ENCODE peak calls at places on chromosomes 5 and 9, in ten cellular contexts. Z is tibial nerve, S is ovary, R is A549, C is suprapubic skin, I is stomach, Q is HepG2, T is GM12878, D is SK-N-SH, P is transverse colon. M is an unnamed sample.

GRCh38 chr9:110133059-110133458 is 74.9 kb downstream of the C9orf152 start:
- DNase-seq in I (no peak), C (no peak), D (no peak), Q (no peak), P (no peak), S (no peak), R (no peak), T (no peak), Z (no peak), M (no peak)

GRCh38 chr5:68494771-68495170 is 279.2 kb downstream of the PIK3R1 start:
- DNase-seq in T (no peak), P (no peak), C (no peak), I (no peak), Z (no peak), S (no peak), D (no peak), R (no peak), Q (no peak), M (no peak)

GRCh38 chr5:88203977-88204735 is 64.5 kb downstream of the TMEM161B start:
- DNase-seq in Q (no peak), T (no peak), C (no peak), I (no peak), Z (no peak), R (no peak), S (no peak), D (no peak), P (no peak), M (no peak)

GRCh38 chr9:126127591-126127990 is 199.0 kb upstream of the MVB12B start:
- DNase-seq in I (peak), Q (no peak), R (no peak), P (no peak), D (peak), Z (no peak), T (no peak), C (peak), S (no peak), M (no peak)

GRCh38 chr5:116765441-116765840 is 190.8 kb upstream of the SEMA6A start:
- DNase-seq in Q (peak), I (no peak), R (no peak), C (no peak), T (no peak), D (no peak), S (no peak), Z (no peak), P (no peak), M (no peak)

GRCh38 chr9:70563437-70564204 is 149.2 kb upstream of the KLF9 start:
- DNase-seq in S (no peak), Z (no peak), Q (no peak), R (no peak), C (no peak), P (peak), D (no peak), I (no peak), T (peak), M (peak)

GRCh38 chr5:43773032-43773830 is 170.3 kb downstream of the NNT start:
- DNase-seq in S (no peak), R (no peak), D (no peak), C (no peak), Q (peak), P (no peak), I (no peak), Z (no peak), T (no peak), M (no peak)

GRCh38 chr5:82011761-82012160 is 39.9 kb downstream of the ATG10 start:
- DNase-seq in P (no peak), D (no peak), Q (no peak), R (no peak), I (no peak), Z (no peak), S (no peak), C (no peak), T (no peak), M (no peak)

GRCh38 chr9:76451234-76451633 is 7.7 kb upstream of the GCNT1 start:
- DNase-seq in Q (no peak), C (no peak), I (no peak), R (no peak), T (no peak), S (no peak), D (no peak), Z (no peak), P (no peak), M (no peak)

GRCh38 chr9:107767711-107768110 is 278.1 kb upstream of the KLF4 start:
- DNase-seq in Q (no peak), T (no peak), I (no peak), Z (no peak), C (no peak), D (no peak), R (no peak), S (no peak), P (no peak), M (no peak)

GRCh38 chr9:124410321-124410913 is 4.8 kb downstream of the PSMB7 start:
- DNase-seq in C (no peak), T (no peak), Q (no peak), Z (no peak), D (no peak), R (no peak), P (no peak), S (no peak), I (no peak), M (no peak)

GRCh38 chr5:142602720-142603245 is 83.1 kb downstream of the FGF1 start:
- DNase-seq in Z (no peak), R (no peak), Q (no peak), D (no peak), S (no peak), T (no peak), I (no peak), C (no peak), P (no peak), M (no peak)

GRCh38 chr9:112671256-112671655 is 46.7 kb downstream of the INIP start:
- DNase-seq in Q (no peak), D (no peak), T (no peak), S (no peak), C (no peak), P (no peak), I (no peak), Z (no peak), R (no peak), M (no peak)

GRCh38 chr9:105475302-105475701 is 27.5 kb downstream of the FSD1L start:
- DNase-seq in R (no peak), D (no peak), C (no peak), S (no peak), P (no peak), Q (peak), T (no peak), I (no peak), Z (no peak), M (no peak)

GRCh38 chr9:70229579-70229978 is 29.2 kb upstream of the SMC5 start:
- DNase-seq in I (no peak), S (no peak), Z (no peak), R (no peak), D (no peak), C (no peak), P (no peak), Q (no peak), T (no peak), M (no peak)

GRCh38 chr5:153896701-153897100 is 142.0 kb downstream of the FAM114A2 start:
- DNase-seq in S (no peak), T (peak), C (no peak), Z (no peak), I (no peak), P (no peak), R (no peak), D (no peak), Q (no peak), M (no peak)

GRCh38 chr9:124574534-124574933 is 67.3 kb upstream of the NR5A1 start:
- DNase-seq in Q (no peak), S (no peak), I (no peak), T (no peak), Z (no peak), P (no peak), R (no peak), D (no peak), C (no peak), M (no peak)

GRCh38 chr9:106921341-106921899 is 58.5 kb downstream of the ZNF462 start:
- DNase-seq in C (no peak), T (no peak), R (no peak), Z (no peak), P (peak), Q (peak), D (peak), I (no peak), S (peak), M (no peak)

GRCh38 chr9:96015876-96016686 is 140.6 kb downstream of the ERCC6L2 start:
- DNase-seq in D (no peak), Z (no peak), T (peak), R (no peak), I (no peak), P (no peak), C (no peak), S (no peak), Q (no peak), M (no peak)

GRCh38 chr5:36523931-36524330 is 82.5 kb upstream of the SLC1A3 start:
- DNase-seq in Q (no peak), I (no peak), R (no peak), D (no peak), S (no peak), P (no peak), Z (no peak), T (no peak), C (no peak), M (no peak)

GRCh38 chr9:589723-590122 is 251.8 kb upstream of the DMRT1 start:
- DNase-seq in S (peak), D (no peak), C (no peak), P (no peak), I (no peak), R (no peak), Q (no peak), Z (no peak), T (no peak), M (no peak)

GRCh38 chr5:137666109-137666850 is 69.6 kb downstream of the KLHL3 start:
- DNase-seq in R (no peak), S (no peak), I (peak), P (no peak), Q (no peak), D (no peak), Z (no peak), T (peak), C (no peak), M (no peak)

GRCh38 chr5:75052461-75053285 is at the start of gene GCNT4:
- DNase-seq in Q (no peak), C (no peak), D (peak), I (peak), S (peak), Z (no peak), R (peak), P (peak), T (no peak), M (peak)

GRCh38 chr9:96317335-96317980 is 15.5 kb upstream of the HSD17B3 start:
- DNase-seq in C (no peak), D (peak), I (peak), P (peak), Q (peak), Z (peak), R (peak), S (peak), T (no peak), M (no peak)

GRCh38 chr5:161850491-161850890 is 2.6 kb downstream of the GABRA1 start:
- DNase-seq in P (no peak), R (no peak), I (no peak), C (no peak), S (no peak), Z (no peak), T (no peak), Q (no peak), D (no peak), M (no peak)

GRCh38 chr5:161847896-161848510 is at the start of gene GABRA1:
- DNase-seq in Z (no peak), R (no peak), D (no peak), P (no peak), C (no peak), S (no peak), Q (no peak), T (no peak), I (no peak), M (peak)

GRCh38 chr5:161847447-161847846 is 473 bp upstream of the GABRA1 start:
- DNase-seq in S (no peak), Z (no peak), Q (no peak), T (no peak), I (no peak), C (no peak), D (no peak), R (no peak), P (no peak), M (no peak)

GRCh38 chr5:161851691-161852299 is 3.9 kb downstream of the GABRA1 start:
- DNase-seq in P (no peak), Z (no peak), T (no peak), C (no peak), R (peak), I (no peak), D (peak), Q (no peak), S (no peak), M (no peak)

DNA sequence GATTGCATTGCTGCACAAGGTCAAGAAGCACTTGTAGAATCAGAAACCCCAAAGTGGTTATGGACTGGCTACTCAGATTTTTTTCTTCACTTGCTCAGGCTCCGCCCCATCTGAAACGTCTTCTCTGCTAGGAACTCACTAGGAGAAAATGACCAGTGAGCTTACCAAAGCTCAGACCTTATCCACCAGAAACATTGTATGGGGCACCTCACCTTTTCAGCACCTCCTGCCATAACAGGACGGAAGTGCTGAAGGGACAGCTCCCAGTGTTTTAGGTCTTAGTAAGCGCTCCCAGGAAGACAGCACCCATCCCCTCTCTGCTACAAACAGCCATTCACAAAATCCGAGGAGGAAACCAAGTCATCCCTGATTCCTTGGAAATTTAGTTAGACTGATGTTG is 1.2 kb upstream of the GABRA1 start:
- DNase-seq in Z (no peak), I (no peak), R (no peak), P (no peak), D (no peak), S (no peak), Q (no peak), C (no peak), T (no peak), M (no peak)
- TF ChIP-seq EP300 in Z (no peak), I (no peak), R (no peak), P (no peak), D (no peak), S (no peak), Q (no peak), C (no peak), T (no peak), M (no peak)

DNA sequence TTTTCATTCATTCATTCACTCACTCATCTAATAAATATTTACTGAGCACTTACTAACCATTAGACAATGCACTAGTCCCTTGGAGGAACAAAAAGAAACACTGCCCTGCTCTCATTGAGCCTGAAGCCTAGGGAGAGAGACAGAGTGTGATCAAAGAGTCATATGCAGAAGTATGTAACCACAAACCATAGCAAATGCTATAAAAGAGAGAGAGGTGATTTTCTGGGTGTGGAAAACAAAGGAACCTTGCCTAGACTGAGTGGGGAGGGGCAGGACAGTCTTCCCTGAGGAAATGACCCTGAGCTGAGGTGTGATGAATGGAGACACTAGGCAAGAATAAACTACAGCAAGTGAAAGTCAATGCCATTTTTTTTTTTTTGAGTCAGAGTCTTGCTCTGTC is 10.8 kb upstream of the ADRA1B start:
- DNase-seq in Q (no peak), D (no peak), Z (no peak), C (no peak), S (no peak), P (peak), T (no peak), I (no peak), R (peak), M (no peak)
- TF ChIP-seq EP300 in Q (no peak), D (no peak), Z (no peak), C (no peak), S (no peak), P (no peak), T (no peak), I (no peak), R (peak), M (no peak)

GRCh38 chr9:135152608-135153337 is 65.3 kb downstream of the OLFM1 start:
- DNase-seq in S (no peak), C (no peak), D (peak), T (no peak), P (no peak), Z (no peak), I (no peak), Q (peak), R (peak), M (no peak)
- TF ChIP-seq EP300 in S (no peak), C (no peak), D (no peak), T (no peak), P (no peak), Z (no peak), I (no peak), Q (no peak), R (no peak), M (no peak)

GRCh38 chr5:72126796-72127195 is 19.5 kb downstream of the MAP1B start:
- DNase-seq in Z (no peak), C (no peak), Q (no peak), T (no peak), P (no peak), I (no peak), D (peak), S (no peak), R (no peak), M (no peak)
- TF ChIP-seq EP300 in Z (no peak), C (no peak), Q (no peak), T (no peak), P (no peak), I (no peak), D (peak), S (no peak), R (no peak), M (no peak)

M was measured in upper lobe of left lung.